ENCODE peak calls at places on chromosomes 16 and 17, in six cellular contexts. One of them, this sample, is unnamed.

GRCh38 chr17:51435641-51436091 is 175.3 kb downstream of the UTP18 start:
- DNase-seq in progenitor cell of endocrine pancreas: peak
- DNase-seq in stomach: peak
- DNase-seq in IMR-90: peak
- DNase-seq in endodermal cell: peak
- DNase-seq in left lung: no peak
- DNase-seq in this sample: peak

GRCh38 chr16:72992142-72992601 is 55.8 kb downstream of the ZFHX3 start:
- DNase-seq in endodermal cell: peak
- DNase-seq in progenitor cell of endocrine pancreas: no peak
- DNase-seq in left lung: no peak
- DNase-seq in stomach: no peak
- DNase-seq in IMR-90: no peak
- DNase-seq in this sample: no peak

GRCh38 chr16:88650749-88651275 is at the start of gene CYBA:
- DNase-seq in progenitor cell of endocrine pancreas: no peak
- DNase-seq in left lung: peak
- DNase-seq in endodermal cell: peak
- DNase-seq in stomach: peak
- DNase-seq in IMR-90: peak
- DNase-seq in this sample: no peak

GRCh38 chr17:7394452-7395191 is at the start of gene PLSCR3:
- DNase-seq in stomach: peak
- DNase-seq in left lung: peak
- DNase-seq in progenitor cell of endocrine pancreas: peak
- DNase-seq in endodermal cell: peak
- DNase-seq in IMR-90: peak
- DNase-seq in this sample: peak

GRCh38 chr16:7992616-7993015 is 597.7 kb downstream of the TMEM114 start:
- DNase-seq in left lung: no peak
- DNase-seq in stomach: no peak
- DNase-seq in IMR-90: no peak
- DNase-seq in endodermal cell: no peak
- DNase-seq in progenitor cell of endocrine pancreas: no peak
- DNase-seq in this sample: no peak

GRCh38 chr17:75995385-75995925 is 5.2 kb upstream of the CDK3 start:
- DNase-seq in stomach: no peak
- DNase-seq in left lung: no peak
- DNase-seq in IMR-90: no peak
- DNase-seq in endodermal cell: no peak
- DNase-seq in progenitor cell of endocrine pancreas: no peak
- DNase-seq in this sample: no peak

GRCh38 chr17:50277357-50277754 is 3.1 kb downstream of the TMEM92 start:
- DNase-seq in IMR-90: no peak
- DNase-seq in progenitor cell of endocrine pancreas: no peak
- DNase-seq in stomach: no peak
- DNase-seq in left lung: no peak
- DNase-seq in endodermal cell: peak
- DNase-seq in this sample: no peak

GRCh38 chr16:8776193-8776592 is 21.2 kb downstream of the TMEM186 start:
- DNase-seq in stomach: no peak
- DNase-seq in progenitor cell of endocrine pancreas: no peak
- DNase-seq in endodermal cell: peak
- DNase-seq in left lung: no peak
- DNase-seq in IMR-90: no peak
- DNase-seq in this sample: no peak

GRCh38 chr17:62703776-62704380 is 76.4 kb downstream of the MRC2 start:
- DNase-seq in IMR-90: peak
- DNase-seq in left lung: peak
- DNase-seq in stomach: peak
- DNase-seq in progenitor cell of endocrine pancreas: peak
- DNase-seq in endodermal cell: peak
- DNase-seq in this sample: peak

GRCh38 chr17:64386412-64387144 is 4.1 kb downstream of the PECAM1 start:
- DNase-seq in IMR-90: no peak
- DNase-seq in endodermal cell: no peak
- DNase-seq in left lung: no peak
- DNase-seq in progenitor cell of endocrine pancreas: no peak
- DNase-seq in stomach: no peak
- DNase-seq in this sample: no peak

GRCh38 chr16:47028767-47029377 is 55.4 kb upstream of the DNAJA2 start:
- DNase-seq in endodermal cell: no peak
- DNase-seq in left lung: no peak
- DNase-seq in IMR-90: no peak
- DNase-seq in progenitor cell of endocrine pancreas: no peak
- DNase-seq in stomach: no peak
- DNase-seq in this sample: no peak

GRCh38 chr17:42659079-42659931 is at the start of gene TUBG2:
- DNase-seq in stomach: peak
- DNase-seq in IMR-90: peak
- DNase-seq in endodermal cell: peak
- DNase-seq in progenitor cell of endocrine pancreas: peak
- DNase-seq in left lung: peak
- DNase-seq in this sample: peak

GRCh38 chr16:11121909-11122692 is 133.9 kb downstream of the SOCS1 start:
- DNase-seq in progenitor cell of endocrine pancreas: no peak
- DNase-seq in endodermal cell: no peak
- DNase-seq in IMR-90: no peak
- DNase-seq in left lung: no peak
- DNase-seq in stomach: no peak
- DNase-seq in this sample: no peak

GRCh38 chr16:88726981-88727380 is 20.7 kb downstream of the CTU2 start:
- DNase-seq in left lung: no peak
- DNase-seq in IMR-90: no peak
- DNase-seq in stomach: no peak
- DNase-seq in endodermal cell: no peak
- DNase-seq in progenitor cell of endocrine pancreas: no peak
- DNase-seq in this sample: no peak

GRCh38 chr17:6286239-6286638 is 148.7 kb downstream of the AIPL1 start:
- DNase-seq in left lung: no peak
- DNase-seq in progenitor cell of endocrine pancreas: no peak
- DNase-seq in endodermal cell: peak
- DNase-seq in stomach: no peak
- DNase-seq in IMR-90: no peak
- DNase-seq in this sample: no peak

GRCh38 chr17:35373532-35373983 is at the start of gene SLFN11:
- DNase-seq in IMR-90: peak
- DNase-seq in progenitor cell of endocrine pancreas: no peak
- DNase-seq in stomach: peak
- DNase-seq in left lung: peak
- DNase-seq in endodermal cell: peak
- DNase-seq in this sample: peak

DNA sequence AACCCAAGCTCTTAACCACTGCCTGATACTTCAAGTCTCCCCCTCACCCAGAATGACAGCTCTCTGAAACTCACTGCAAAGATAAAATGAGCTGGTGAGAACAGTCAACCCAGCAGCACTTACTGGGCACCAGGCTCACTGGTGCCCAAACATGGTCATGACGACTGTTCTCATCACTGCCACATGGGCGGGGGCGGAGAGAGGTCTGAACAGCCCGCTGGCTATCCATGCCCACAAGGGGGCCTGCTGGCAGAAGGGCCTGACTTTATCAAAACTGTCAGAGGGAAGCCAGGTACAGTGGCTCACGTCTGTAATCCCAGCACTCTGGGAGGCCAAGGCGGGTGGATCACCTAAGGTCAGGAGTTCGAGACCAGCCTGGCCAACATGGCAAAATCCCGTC is 4.0 kb downstream of the MYBBP1A start:
- DNase-seq in endodermal cell: peak
- DNase-seq in IMR-90: no peak
- DNase-seq in progenitor cell of endocrine pancreas: no peak
- DNase-seq in stomach: no peak
- DNase-seq in left lung: no peak
- DNase-seq in this sample: no peak
- TF ChIP-seq CTCF in endodermal cell: peak
- TF ChIP-seq CTCF in IMR-90: no peak
- TF ChIP-seq CTCF in progenitor cell of endocrine pancreas: peak
- TF ChIP-seq CTCF in stomach: no peak
- TF ChIP-seq CTCF in left lung: no peak
- TF ChIP-seq CTCF in this sample: no peak

DNA sequence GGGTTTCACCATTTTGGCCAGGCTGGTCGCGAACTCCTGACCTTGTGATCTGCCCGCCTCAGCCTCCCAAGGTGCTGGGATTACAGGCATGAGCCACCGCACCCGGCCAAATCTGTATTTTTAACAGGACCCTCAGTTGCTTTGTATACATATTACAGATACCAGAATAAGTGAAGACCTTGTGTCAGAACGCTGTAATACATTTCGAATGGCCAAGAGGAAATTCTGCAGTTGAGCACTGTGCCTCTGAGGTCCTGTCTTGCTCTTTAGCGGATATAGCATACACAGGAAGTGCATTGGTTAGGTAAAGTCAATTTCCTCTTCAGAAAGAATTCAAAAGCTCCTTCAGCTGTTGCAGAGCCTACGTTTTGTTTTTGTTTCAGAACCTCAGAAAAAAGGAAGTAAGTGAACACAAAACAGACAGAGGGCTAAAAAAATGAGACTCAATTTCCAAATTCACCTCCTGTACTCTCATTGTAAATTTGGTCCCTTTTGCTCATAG is 15.7 kb downstream of the CRLF3 start:
- DNase-seq in IMR-90: no peak
- DNase-seq in stomach: no peak
- DNase-seq in endodermal cell: no peak
- DNase-seq in progenitor cell of endocrine pancreas: no peak
- DNase-seq in left lung: no peak
- DNase-seq in this sample: no peak
- TF ChIP-seq CTCF in IMR-90: no peak
- TF ChIP-seq CTCF in stomach: no peak
- TF ChIP-seq CTCF in endodermal cell: no peak
- TF ChIP-seq CTCF in progenitor cell of endocrine pancreas: no peak
- TF ChIP-seq CTCF in left lung: no peak
- TF ChIP-seq CTCF in this sample: no peak

GRCh38 chr17:57432507-57433277 is 176.4 kb downstream of the MSI2 start:
- DNase-seq in progenitor cell of endocrine pancreas: no peak
- DNase-seq in stomach: no peak
- DNase-seq in IMR-90: no peak
- DNase-seq in endodermal cell: peak
- DNase-seq in left lung: no peak
- DNase-seq in this sample: no peak
- TF ChIP-seq CTCF in progenitor cell of endocrine pancreas: no peak
- TF ChIP-seq CTCF in stomach: no peak
- TF ChIP-seq CTCF in IMR-90: no peak
- TF ChIP-seq CTCF in endodermal cell: no peak
- TF ChIP-seq CTCF in left lung: no peak
- TF ChIP-seq CTCF in this sample: no peak

GRCh38 chr16:17541324-17541723 is 70.6 kb upstream of the XYLT1 start:
- DNase-seq in IMR-90: no peak
- DNase-seq in left lung: no peak
- DNase-seq in endodermal cell: no peak
- DNase-seq in stomach: no peak
- DNase-seq in progenitor cell of endocrine pancreas: no peak
- DNase-seq in this sample: no peak

GRCh38 chr16:17544304-17544703 is 73.5 kb upstream of the XYLT1 start:
- DNase-seq in endodermal cell: no peak
- DNase-seq in IMR-90: no peak
- DNase-seq in left lung: no peak
- DNase-seq in progenitor cell of endocrine pancreas: no peak
- DNase-seq in stomach: no peak
- DNase-seq in this sample: no peak

GRCh38 chr16:17543073-17543472 is 72.3 kb upstream of the XYLT1 start:
- DNase-seq in IMR-90: no peak
- DNase-seq in endodermal cell: no peak
- DNase-seq in stomach: no peak
- DNase-seq in left lung: no peak
- DNase-seq in progenitor cell of endocrine pancreas: no peak
- DNase-seq in this sample: no peak

GRCh38 chr16:17548825-17549224 is 78.1 kb upstream of the XYLT1 start:
- DNase-seq in endodermal cell: no peak
- DNase-seq in left lung: no peak
- DNase-seq in IMR-90: no peak
- DNase-seq in stomach: no peak
- DNase-seq in progenitor cell of endocrine pancreas: no peak
- DNase-seq in this sample: no peak

GRCh38 chr16:17544785-17545184 is 74.0 kb upstream of the XYLT1 start:
- DNase-seq in endodermal cell: peak
- DNase-seq in IMR-90: no peak
- DNase-seq in progenitor cell of endocrine pancreas: no peak
- DNase-seq in left lung: no peak
- DNase-seq in stomach: no peak
- DNase-seq in this sample: no peak
- TF ChIP-seq CTCF in endodermal cell: peak
- TF ChIP-seq CTCF in IMR-90: no peak
- TF ChIP-seq CTCF in progenitor cell of endocrine pancreas: peak
- TF ChIP-seq CTCF in left lung: no peak
- TF ChIP-seq CTCF in stomach: no peak
- TF ChIP-seq CTCF in this sample: peak

DNA sequence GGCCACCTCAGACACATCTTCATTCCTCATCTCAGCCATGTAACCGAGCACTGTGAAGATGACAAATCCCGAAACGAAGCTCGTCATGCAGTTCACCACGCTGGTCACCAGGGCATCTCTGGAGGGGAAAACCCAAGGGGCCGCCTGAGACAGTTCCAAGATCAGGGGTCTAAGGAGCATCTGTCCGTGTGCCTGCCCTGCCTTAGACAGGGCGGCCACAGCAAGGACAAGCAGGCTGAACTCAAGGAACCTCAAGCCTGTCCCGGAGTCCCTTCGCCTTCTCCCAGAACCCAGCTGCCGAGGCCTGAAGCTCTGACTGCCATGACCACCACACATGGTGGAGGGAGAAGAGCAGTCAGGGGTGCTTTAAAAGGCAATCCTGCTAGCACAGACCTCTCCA is 22.7 kb downstream of the SLC6A4 start:
- DNase-seq in IMR-90: no peak
- DNase-seq in left lung: no peak
- DNase-seq in stomach: no peak
- DNase-seq in progenitor cell of endocrine pancreas: no peak
- DNase-seq in endodermal cell: peak
- DNase-seq in this sample: no peak
- TF ChIP-seq CTCF in IMR-90: no peak
- TF ChIP-seq CTCF in left lung: no peak
- TF ChIP-seq CTCF in stomach: no peak
- TF ChIP-seq CTCF in progenitor cell of endocrine pancreas: no peak
- TF ChIP-seq CTCF in endodermal cell: peak
- TF ChIP-seq CTCF in this sample: no peak

GRCh38 chr17:40443196-40443987 is at the start of gene IGFBP4:
- DNase-seq in left lung: peak
- DNase-seq in stomach: peak
- DNase-seq in IMR-90: peak
- DNase-seq in endodermal cell: peak
- DNase-seq in progenitor cell of endocrine pancreas: peak
- DNase-seq in this sample: peak
- TF ChIP-seq CTCF in left lung: peak
- TF ChIP-seq CTCF in stomach: no peak
- TF ChIP-seq CTCF in IMR-90: peak
- TF ChIP-seq CTCF in endodermal cell: peak
- TF ChIP-seq CTCF in progenitor cell of endocrine pancreas: peak
- TF ChIP-seq CTCF in this sample: peak